ENCODE peak calls at places on chromosome 9, in seven cellular contexts. X is epithelial cell of prostate; A is activated naive CD4-positive, alpha-beta T cell; Q is stromal cell of bone marrow; F is epithelial cell of proximal tubule; W is adipocyte; M is sigmoid colon. V is an unnamed sample.
A peak's percentile ranks its signal among the peaks of the same experiment; 100 is the strongest.

GRCh38 chr9:134976403-134976802 is 58.7 kb upstream of the FCN1 start:
- DNase-seq in M (no peak), F (no peak), W (no peak), A (no peak), Q (no peak), X (no peak), V (no peak)

GRCh38 chr9:16813838-16814237 is 56.6 kb downstream of the BNC2 start:
- DNase-seq in M (no peak), F (no peak), A (no peak), W (no peak), Q (no peak), X (no peak), V (no peak)

GRCh38 chr9:110095776-110096175 is 112.2 kb downstream of the C9orf152 start:
- DNase-seq in X (peak; percentile 67), W (peak; percentile 76), F (peak; percentile 52), M (no peak), Q (peak; percentile 57), A (no peak), V (no peak)

GRCh38 chr9:69066955-69067354 is 31.4 kb downstream of the FXN start:
- DNase-seq in Q (no peak), A (no peak), X (no peak), W (no peak), F (no peak), M (no peak), V (no peak)

GRCh38 chr9:127776195-127776918 is 2.1 kb downstream of the SH2D3C start:
- DNase-seq in M (no peak), A (peak; percentile 68), W (no peak), Q (no peak), X (no peak), F (no peak), V (no peak)

GRCh38 chr9:108078823-108079222 is 589.3 kb upstream of the KLF4 start:
- DNase-seq in Q (no peak), W (no peak), A (no peak), F (no peak), M (no peak), X (no peak), V (no peak)

GRCh38 chr9:71349218-71349617 is 227.8 kb upstream of the TRPM3 start:
- DNase-seq in X (no peak), F (no peak), W (peak; percentile 85), Q (peak; percentile 67), M (no peak), A (no peak), V (no peak)

GRCh38 chr9:109950710-109951443 is 170.9 kb downstream of the PALM2AKAP2 start:
- DNase-seq in A (no peak), F (no peak), X (no peak), M (no peak), Q (no peak), W (no peak), V (no peak)

GRCh38 chr9:130467371-130467770 is 22.6 kb downstream of the ASS1 start:
- DNase-seq in A (no peak), X (no peak), F (no peak), M (no peak), Q (no peak), W (no peak), V (no peak)

GRCh38 chr9:70061776-70062175 is 18.1 kb downstream of the MAMDC2 start:
- DNase-seq in A (no peak), F (no peak), M (no peak), X (no peak), W (peak; percentile 57), Q (peak; percentile 58), V (no peak)